ENCODE peak calls at places on chromosomes 5 and 9, in six cellular contexts. One of them, this sample, is unnamed.

GRCh38 chr9:94916956-94917355 is 190.5 kb downstream of the AOPEP start:
- DNase-seq in anterior cingulate cortex: no peak
- DNase-seq in GM12891: no peak
- DNase-seq in Jurkat, Clone E6-1: no peak
- DNase-seq in ovary: no peak
- DNase-seq in NCI-H2081: peak; percentile 15
- DNase-seq in this sample: no peak

GRCh38 chr5:137303509-137303908 is 195.6 kb downstream of the SPOCK1 start:
- DNase-seq in ovary: no peak
- DNase-seq in GM12891: no peak
- DNase-seq in NCI-H2081: no peak
- DNase-seq in Jurkat, Clone E6-1: no peak
- DNase-seq in anterior cingulate cortex: no peak
- DNase-seq in this sample: no peak

GRCh38 chr5:1015545-1015944 is 6.9 kb downstream of the NKD2 start:
- DNase-seq in ovary: no peak
- DNase-seq in NCI-H2081: no peak
- DNase-seq in Jurkat, Clone E6-1: no peak
- DNase-seq in GM12891: no peak
- DNase-seq in anterior cingulate cortex: no peak
- DNase-seq in this sample: no peak

GRCh38 chr5:82812575-82812974 is 264.6 kb downstream of the TMEM167A start:
- DNase-seq in Jurkat, Clone E6-1: no peak
- DNase-seq in anterior cingulate cortex: no peak
- DNase-seq in NCI-H2081: no peak
- DNase-seq in GM12891: no peak
- DNase-seq in ovary: no peak
- DNase-seq in this sample: no peak

GRCh38 chr9:70574222-70574837 is 159.9 kb upstream of the KLF9 start:
- DNase-seq in NCI-H2081: peak; percentile 15
- DNase-seq in anterior cingulate cortex: no peak
- DNase-seq in Jurkat, Clone E6-1: no peak
- DNase-seq in ovary: peak; percentile 25
- DNase-seq in GM12891: no peak
- DNase-seq in this sample: no peak

GRCh38 chr9:121662359-121662758 is 10.9 kb downstream of the DAB2IP start:
- DNase-seq in NCI-H2081: no peak
- DNase-seq in ovary: no peak
- DNase-seq in Jurkat, Clone E6-1: no peak
- DNase-seq in GM12891: no peak
- DNase-seq in anterior cingulate cortex: no peak
- DNase-seq in this sample: no peak

GRCh38 chr5:9456435-9457042 is 89.3 kb downstream of the SEMA5A start:
- DNase-seq in anterior cingulate cortex: no peak
- DNase-seq in NCI-H2081: no peak
- DNase-seq in ovary: no peak
- DNase-seq in GM12891: no peak
- DNase-seq in Jurkat, Clone E6-1: no peak
- DNase-seq in this sample: no peak

GRCh38 chr5:176625966-176626875 is 4.1 kb downstream of the SNCB start:
- DNase-seq in GM12891: no peak
- DNase-seq in Jurkat, Clone E6-1: no peak
- DNase-seq in NCI-H2081: no peak
- DNase-seq in anterior cingulate cortex: no peak
- DNase-seq in ovary: no peak
- DNase-seq in this sample: no peak

GRCh38 chr5:109739741-109740140 is 50.0 kb downstream of the MAN2A1 start:
- DNase-seq in Jurkat, Clone E6-1: no peak
- DNase-seq in ovary: no peak
- DNase-seq in NCI-H2081: no peak
- DNase-seq in anterior cingulate cortex: no peak
- DNase-seq in GM12891: no peak
- DNase-seq in this sample: no peak

GRCh38 chr5:147863409-147864194 is 14.9 kb upstream of the SCGB3A2 start:
- DNase-seq in GM12891: no peak
- DNase-seq in anterior cingulate cortex: no peak
- DNase-seq in NCI-H2081: no peak
- DNase-seq in Jurkat, Clone E6-1: no peak
- DNase-seq in ovary: no peak
- DNase-seq in this sample: no peak